ENCODE peak calls at places on chromosomes 5 and 9, in five cellular contexts. L, B, D, Z and C are unnamed samples.

GRCh38 chr5:181069767-181070491 is 29.9 kb downstream of the BTNL9 start:
- DNase-seq in L (no peak), Z (no peak), D (no peak), B (no peak), C (no peak)

GRCh38 chr5:169861934-169862333 is 118.4 kb downstream of the INSYN2B start:
- DNase-seq in B (peak), D (peak), Z (peak), L (no peak), C (peak)

GRCh38 chr5:76527685-76528161 is 95.5 kb downstream of the F2RL2 start:
- DNase-seq in Z (no peak), D (peak), B (no peak), L (no peak), C (peak)

GRCh38 chr5:13658761-13659160 is 285.7 kb downstream of the DNAH5 start:
- DNase-seq in B (no peak), Z (no peak), D (no peak), L (no peak), C (peak)

GRCh38 chr5:171750316-171750788 is 35.3 kb upstream of the SMIM23 start:
- DNase-seq in L (no peak), D (no peak), B (peak), Z (no peak), C (peak)

GRCh38 chr9:35659340-35659739 is 1.2 kb downstream of the CCDC107 start:
- DNase-seq in B (peak), L (no peak), Z (no peak), D (no peak), C (peak)

GRCh38 chr5:28734396-28734795 is 1696.0 kb upstream of the CDH9 start:
- DNase-seq in L (no peak), D (peak), Z (no peak), B (no peak), C (peak)

GRCh38 chr9:98099898-98100297 is 19.1 kb downstream of the TRIM14 start:
- DNase-seq in B (no peak), Z (no peak), D (no peak), L (no peak), C (peak)

GRCh38 chr9:34363619-34364351 is 12.9 kb downstream of the MYORG start:
- DNase-seq in Z (no peak), L (no peak), B (peak), D (peak), C (no peak)

GRCh38 chr5:39877479-39877878 is 452.7 kb upstream of the DAB2 start:
- DNase-seq in L (no peak), D (no peak), B (no peak), Z (no peak), C (no peak)

GRCh38 chr5:91841423-91841822 is 458.3 kb upstream of the ARRDC3 start:
- DNase-seq in B (no peak), D (no peak), L (no peak), Z (no peak), C (no peak)

GRCh38 chr9:15977438-15977837 is 424.6 kb downstream of the CCDC171 start:
- DNase-seq in Z (no peak), D (no peak), B (peak), L (no peak), C (no peak)

GRCh38 chr9:126673689-126674364 is 60.1 kb downstream of the LMX1B start:
- DNase-seq in D (no peak), L (no peak), Z (no peak), B (peak), C (peak)

GRCh38 chr5:154962494-154962893 is 21.6 kb downstream of the MRPL22 start:
- DNase-seq in Z (no peak), L (no peak), D (peak), B (no peak), C (peak)

GRCh38 chr9:75844321-75844720 is 46.2 kb upstream of the PCSK5 start:
- DNase-seq in D (no peak), L (no peak), B (no peak), Z (no peak), C (no peak)

GRCh38 chr5:112977440-112977861 is 853 bp downstream of the DCP2 start:
- DNase-seq in L (no peak), D (peak), Z (no peak), B (no peak), C (no peak)

GRCh38 chr5:95823738-95824609 is 1.4 kb upstream of the GLRX start:
- DNase-seq in L (peak), B (peak), D (peak), Z (peak), C (peak)

GRCh38 chr9:126536836-126537465 is 76.8 kb upstream of the LMX1B start:
- DNase-seq in L (peak), Z (no peak), D (no peak), B (no peak), C (no peak)

GRCh38 chr5:163105456-163105855 is 331.9 kb upstream of the CCNG1 start:
- DNase-seq in B (no peak), L (no peak), D (peak), Z (no peak), C (peak)

GRCh38 chr9:82124090-82124489 is 135.5 kb downstream of the SPATA31D1 start:
- DNase-seq in L (no peak), Z (peak), D (peak), B (peak), C (peak)

DNA sequence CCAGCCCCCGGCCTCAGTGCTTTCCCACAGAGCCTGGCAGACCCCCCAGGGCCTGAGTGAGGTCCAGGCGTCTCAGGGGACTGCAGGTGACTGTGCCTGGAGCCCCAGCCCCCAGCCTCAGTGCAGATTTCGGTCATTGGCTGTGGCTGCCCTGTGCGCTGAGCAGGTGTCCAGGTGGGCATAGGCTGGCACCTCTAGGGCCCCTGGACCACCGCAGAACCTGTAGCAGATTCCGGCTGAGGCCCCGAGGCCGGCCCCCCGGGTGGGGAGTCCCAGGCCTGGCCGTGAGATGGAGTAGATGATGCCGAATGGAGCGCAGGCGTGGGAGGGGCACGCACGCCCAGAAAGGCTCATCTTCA is 12.1 kb downstream of the EXD3 start:
- DNase-seq in Z (no peak), B (no peak), D (no peak), L (no peak), C (no peak)
- H3K4me3 ChIP-seq in Z (no peak), B (no peak), D (no peak), L (no peak), C (no peak)

DNA sequence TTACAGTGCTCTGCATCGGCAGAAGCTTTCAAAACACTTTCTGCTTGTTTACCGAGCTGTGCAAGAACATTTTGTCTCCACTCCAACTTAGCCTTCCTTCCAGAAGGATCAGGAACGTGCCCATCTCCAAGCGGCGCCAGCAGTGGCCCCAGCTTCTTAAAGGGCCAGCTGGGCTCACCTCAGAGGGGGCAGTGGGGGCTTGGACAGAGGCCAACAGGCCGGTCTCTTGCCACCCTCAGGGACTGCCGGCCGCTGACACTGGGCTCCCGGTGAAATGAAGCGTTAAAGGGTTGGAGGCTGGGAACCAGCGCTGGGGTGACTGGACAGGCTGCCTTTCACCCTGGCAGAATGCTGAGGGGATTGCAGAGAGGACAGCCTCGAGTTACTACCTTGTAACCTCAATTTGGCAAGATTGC is 67.0 kb upstream of the RNU6ATAC start:
- DNase-seq in D (no peak), Z (no peak), B (no peak), L (no peak), C (no peak)
- TF ChIP-seq CTCF in D (no peak), Z (no peak), B (no peak), L (no peak), C (no peak)

GRCh38 chr5:147691134-147691533 is 91.4 kb downstream of the JAKMIP2 start:
- DNase-seq in Z (no peak), D (no peak), L (no peak), B (no peak), C (no peak)

GRCh38 chr5:147686421-147686820 is 96.1 kb downstream of the JAKMIP2 start:
- DNase-seq in Z (no peak), B (no peak), D (peak), L (no peak), C (no peak)

GRCh38 chr5:147690595-147690994 is 91.9 kb downstream of the JAKMIP2 start:
- DNase-seq in L (no peak), B (no peak), D (no peak), Z (no peak), C (peak)

GRCh38 chr5:147689436-147689835 is 93.1 kb downstream of the JAKMIP2 start:
- DNase-seq in L (no peak), B (no peak), Z (no peak), D (no peak), C (no peak)

GRCh38 chr5:147688965-147689364 is 93.6 kb downstream of the JAKMIP2 start:
- DNase-seq in L (no peak), D (peak), Z (no peak), B (peak), C (peak)
- H3K4me3 ChIP-seq in L (no peak), D (no peak), Z (no peak), B (no peak), C (no peak)

DNA sequence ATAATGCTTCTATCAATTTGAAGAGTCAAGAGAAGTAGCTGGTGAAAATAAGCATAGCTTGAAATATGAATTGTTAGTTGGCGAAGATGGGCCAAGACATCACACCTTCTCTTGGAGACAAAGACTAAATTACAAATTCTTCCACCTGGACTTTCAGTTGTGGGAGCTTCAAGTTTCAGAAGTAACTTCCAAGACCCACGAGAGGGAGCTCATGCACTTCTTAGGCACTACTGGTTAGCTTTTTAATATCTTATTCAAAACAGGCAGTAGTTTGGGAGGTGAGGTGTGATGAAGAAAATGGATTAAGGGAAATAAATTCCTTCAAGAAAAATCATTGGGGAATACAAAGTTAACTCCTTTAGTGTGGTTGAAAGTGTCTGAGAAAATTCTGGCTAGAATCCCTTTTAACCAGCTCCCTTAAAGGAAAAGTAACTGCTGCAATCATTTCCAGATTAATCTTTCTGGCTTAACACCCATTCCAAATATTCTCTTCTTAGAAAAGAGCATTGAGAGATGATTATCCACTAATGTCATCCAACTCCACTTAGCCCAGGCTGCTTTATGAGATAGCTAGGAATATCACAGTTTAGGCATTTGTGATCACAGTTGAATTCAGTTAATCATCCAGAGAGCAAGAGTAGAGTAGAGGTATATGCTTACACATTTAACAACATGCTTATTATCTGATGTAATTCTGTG is 139.5 kb upstream of the DMRTA1 start:
- DNase-seq in B (peak), D (peak), Z (peak), L (no peak), C (peak)
- TF ChIP-seq CTCF in B (peak), D (peak), Z (peak), L (peak), C (peak)

GRCh38 chr9:109641079-109641659 is 138.8 kb upstream of the PALM2AKAP2 start:
- DNase-seq in Z (no peak), B (no peak), D (no peak), L (no peak), C (no peak)

GRCh38 chr9:109639666-109640231 is 140.2 kb upstream of the PALM2AKAP2 start:
- DNase-seq in B (no peak), D (no peak), L (no peak), Z (no peak), C (no peak)

DNA sequence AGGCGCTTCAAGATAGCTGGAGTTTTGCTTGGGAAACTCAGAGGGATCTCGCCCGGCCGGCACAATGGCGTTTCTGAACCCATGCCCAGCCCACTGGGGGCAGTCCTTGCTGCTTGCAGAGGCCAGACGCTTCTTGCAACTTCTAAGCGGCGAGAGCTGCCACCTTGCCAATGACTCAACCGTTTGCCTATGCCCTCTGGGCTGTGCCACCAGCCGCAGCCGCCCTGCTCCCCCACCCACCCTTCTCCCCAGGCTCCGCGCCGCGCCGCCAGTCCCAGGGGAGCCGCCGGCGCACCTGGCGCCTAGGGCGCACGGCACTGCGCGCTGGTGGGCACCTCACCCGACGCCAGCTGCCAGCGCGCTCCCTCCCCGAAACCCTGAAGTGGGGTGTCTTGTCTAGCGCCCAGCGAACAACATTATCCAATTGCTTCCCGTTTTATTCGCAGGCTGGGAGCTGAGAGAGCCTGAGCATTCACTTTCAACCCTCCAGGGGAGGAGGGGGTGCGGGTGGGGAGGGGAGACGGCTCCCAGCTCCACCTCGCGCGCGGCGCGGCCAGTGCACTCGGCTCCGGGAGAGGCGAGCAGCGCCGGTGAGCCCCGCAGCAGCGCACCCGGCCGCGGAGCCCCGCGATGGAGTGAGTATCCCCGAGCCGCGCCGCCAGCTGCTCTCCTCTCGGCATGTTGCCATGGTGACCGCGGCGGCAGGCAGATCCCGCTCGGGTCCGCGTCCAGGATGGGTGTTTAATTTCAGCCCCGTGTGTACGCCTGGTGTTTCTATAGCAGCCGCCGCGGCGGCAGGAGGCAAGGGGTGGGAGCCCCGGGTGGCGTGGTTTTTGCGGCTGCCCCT is 139.5 kb upstream of the PALM2AKAP2 start:
- DNase-seq in B (peak), L (peak), Z (no peak), D (peak), C (peak)
- H3K4me3 ChIP-seq in B (peak), L (peak), Z (peak), D (peak), C (peak)

GRCh38 chr5:168269950-168270349 is 21.5 kb upstream of the WWC1 start:
- DNase-seq in L (no peak), B (peak), D (no peak), Z (no peak), C (no peak)
- TF ChIP-seq CTCF in L (no peak), B (no peak), D (no peak), Z (no peak), C (no peak)

GRCh38 chr9:128419061-128419925 is 1.4 kb upstream of the CERCAM start:
- DNase-seq in B (peak), L (no peak), Z (no peak), D (no peak), C (no peak)
- H3K4me3 ChIP-seq in B (no peak), L (peak), Z (no peak), D (no peak), C (peak)

DNA sequence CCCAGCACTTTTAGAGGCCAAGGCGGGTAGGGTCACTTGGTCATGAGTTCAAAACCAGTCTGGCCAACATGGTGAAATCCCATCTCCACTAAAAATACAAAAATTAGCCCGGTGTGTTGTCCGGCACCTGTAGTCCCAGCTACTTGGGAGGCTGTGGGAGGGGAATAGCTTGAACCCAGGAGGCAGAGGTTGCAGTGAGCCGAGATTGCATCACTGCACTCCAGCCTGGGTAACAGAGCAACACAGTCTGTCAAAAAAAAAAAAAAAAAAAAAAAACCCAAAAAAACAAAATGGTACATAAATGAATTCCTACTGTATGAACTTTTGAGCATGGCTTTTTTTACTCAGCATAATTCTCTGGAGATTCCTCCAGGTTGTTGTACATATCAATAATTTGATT is 37.6 kb upstream of the PCAT7 start:
- DNase-seq in L (no peak), D (no peak), B (no peak), Z (no peak), C (no peak)
- TF ChIP-seq CTCF in L (no peak), D (no peak), B (no peak), Z (no peak), C (no peak)

GRCh38 chr5:17438027-17438426 is 60.0 kb upstream of the TAF11L2 start:
- DNase-seq in D (no peak), B (no peak), Z (no peak), L (no peak), C (no peak)

GRCh38 chr5:17436345-17436744 is 61.7 kb upstream of the TAF11L2 start:
- DNase-seq in L (no peak), B (no peak), D (no peak), Z (no peak), C (no peak)

GRCh38 chr5:17434982-17435381 is 63.0 kb upstream of the TAF11L2 start:
- DNase-seq in Z (no peak), L (no peak), B (no peak), D (no peak), C (no peak)

GRCh38 chr5:17439956-17440355 is 58.1 kb upstream of the TAF11L2 start:
- DNase-seq in B (no peak), D (no peak), L (no peak), Z (no peak), C (no peak)

GRCh38 chr5:17436766-17437221 is 61.2 kb upstream of the TAF11L2 start:
- DNase-seq in B (no peak), D (peak), Z (no peak), L (no peak), C (no peak)
- H3K4me3 ChIP-seq in B (no peak), D (no peak), Z (peak), L (peak), C (no peak)

DNA sequence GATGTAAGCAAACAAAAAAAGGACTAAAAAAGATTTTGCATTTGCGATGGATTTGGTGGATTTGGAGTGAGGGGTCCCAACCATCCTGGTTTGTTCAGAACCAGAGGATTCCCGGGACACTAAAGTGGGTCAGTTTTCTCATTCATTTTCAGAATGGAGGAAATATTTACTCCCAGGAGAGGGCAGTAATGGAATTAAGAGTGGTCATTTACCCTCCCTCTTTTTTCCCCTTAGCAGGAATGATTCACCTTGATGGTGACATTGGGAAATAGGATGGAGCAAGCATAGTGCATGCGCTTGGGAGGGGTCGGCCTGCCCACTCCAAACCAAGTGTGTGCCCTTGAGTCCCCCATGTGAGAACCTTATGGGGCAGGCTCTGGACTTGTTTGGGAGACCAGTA is 164.2 kb upstream of the PUM3 start:
- DNase-seq in B (no peak), L (no peak), D (no peak), Z (no peak), C (peak)
- TF ChIP-seq CTCF in B (no peak), L (no peak), D (no peak), Z (no peak), C (no peak)